ENCODE peak calls at places on chromosomes 11 and 22, in ten cellular contexts. W is NCI-H146, P is T-helper 2 cell, X is left ventricle myocardium superior, L is endothelial cell, D is astrocyte of the cerebellum, K is heart left ventricle, Q is Ammon's horn, R is AG09319, F is non-pigmented ciliary epithelial cell. O is an unnamed sample.
A peak's percentile ranks its signal among the peaks of the same experiment; 100 is the strongest.

GRCh38 chr11:121929581-121929980 is 186.4 kb downstream of the BLID start:
- DNase-seq in W (no peak), P (no peak), X (peak; percentile 42), L (no peak), D (peak; percentile 68), K (peak; percentile 39), Q (peak; percentile 78), R (no peak), F (no peak), O (no peak)

GRCh38 chr11:18203723-18204122 is 31.1 kb downstream of the MRGPRX4 start:
- DNase-seq in W (peak; percentile 19), P (no peak), X (no peak), L (peak; percentile 37), D (no peak), K (no peak), Q (no peak), R (no peak), F (no peak), O (peak; percentile 77)

GRCh38 chr11:56705784-56706396 is 7.0 kb downstream of the OR9G1 start:
- DNase-seq in W (no peak), P (no peak), X (no peak), L (no peak), D (no peak), K (no peak), Q (no peak), R (no peak), F (no peak), O (no peak)

GRCh38 chr11:82889133-82890001 is 10.9 kb downstream of the PRCP start:
- DNase-seq in W (no peak), P (no peak), X (no peak), L (peak; percentile 13), D (no peak), K (no peak), Q (peak; percentile 57), R (no peak), F (no peak), O (no peak)

GRCh38 chr11:35282226-35282882 is 137.0 kb downstream of the SLC1A2 start:
- DNase-seq in W (no peak), P (no peak), X (no peak), L (no peak), D (no peak), K (no peak), Q (no peak), R (no peak), F (no peak), O (no peak)

GRCh38 chr22:33921576-33922181 is 1.4 kb upstream of the LARGE1 start:
- DNase-seq in W (peak; percentile 50), P (no peak), X (peak; percentile 80), L (peak; percentile 68), D (no peak), K (peak; percentile 71), Q (peak; percentile 57), R (no peak), F (no peak), O (no peak)

GRCh38 chr11:63917685-63918523 is 940 bp upstream of the RCOR2 start:
- DNase-seq in W (peak; percentile 94), P (no peak), X (peak; percentile 90), L (peak; percentile 34), D (no peak), K (peak; percentile 91), Q (peak; percentile 85), R (no peak), F (no peak), O (peak; percentile 94)

GRCh38 chr11:9625158-9625557 is 38.7 kb upstream of the SWAP70 start:
- DNase-seq in W (no peak), P (no peak), X (no peak), L (no peak), D (no peak), K (peak; percentile 43), Q (no peak), R (no peak), F (no peak), O (no peak)

GRCh38 chr11:70503878-70504240 is 105.5 kb downstream of the CTTN start:
- DNase-seq in W (peak; percentile 88), P (no peak), X (peak; percentile 32), L (peak; percentile 33), D (no peak), K (peak; percentile 27), Q (no peak), R (no peak), F (no peak), O (peak; percentile 71)

GRCh38 chr22:29313126-29314071 is 2.1 kb downstream of the RASL10A start:
- DNase-seq in W (no peak), P (no peak), X (peak; percentile 67), L (no peak), D (no peak), K (no peak), Q (no peak), R (no peak), F (no peak), O (peak; percentile 64)

GRCh38 chr11:73946798-73947458 is 3.9 kb upstream of the DNAJB13 start:
- DNase-seq in W (no peak), P (no peak), X (no peak), L (no peak), D (no peak), K (no peak), Q (no peak), R (no peak), F (no peak), O (no peak)

GRCh38 chr11:6194065-6194581 is 4.9 kb upstream of the OR52W1 start:
- DNase-seq in W (no peak), P (no peak), X (no peak), L (no peak), D (no peak), K (no peak), Q (no peak), R (no peak), F (no peak), O (no peak)

GRCh38 chr11:112481431-112481830 is 220.8 kb upstream of the PLET1 start:
- DNase-seq in W (no peak), P (no peak), X (no peak), L (no peak), D (no peak), K (no peak), Q (no peak), R (no peak), F (no peak), O (no peak)

GRCh38 chr11:116857316-116857715 is 19.9 kb upstream of the APOA1 start:
- DNase-seq in W (no peak), P (no peak), X (no peak), L (no peak), D (no peak), K (no peak), Q (no peak), R (no peak), F (no peak), O (no peak)

GRCh38 chr11:9139628-9140357 is 48.4 kb upstream of the SCUBE2 start:
- DNase-seq in W (no peak), P (no peak), X (no peak), L (no peak), D (no peak), K (no peak), Q (no peak), R (no peak), F (no peak), O (no peak)

GRCh38 chr11:125763483-125763882 is 15.1 kb downstream of the PATE2 start:
- DNase-seq in W (no peak), P (no peak), X (no peak), L (no peak), D (no peak), K (no peak), Q (no peak), R (no peak), F (no peak), O (no peak)